ENCODE peak calls at places on chromosome 2, in seven cellular contexts. One of them, this sample, is unnamed.

GRCh38 chr2:147924647-147925046 is 79.8 kb downstream of the ACVR2A start:
- DNase-seq in neural crest cell: no peak
- DNase-seq in effector memory CD4-positive, alpha-beta T cell: no peak
- DNase-seq in Daoy: no peak
- DNase-seq in activated gamma-delta T cell treated with Interleukin-2 at 50 U/mL for 16 hours: no peak
- DNase-seq in psoas muscle: no peak
- DNase-seq in SW480: no peak
- DNase-seq in this sample: no peak

GRCh38 chr2:126808929-126809328 is 89.8 kb upstream of the TEX51 start:
- DNase-seq in neural crest cell: no peak
- DNase-seq in effector memory CD4-positive, alpha-beta T cell: no peak
- DNase-seq in Daoy: peak
- DNase-seq in activated gamma-delta T cell treated with Interleukin-2 at 50 U/mL for 16 hours: no peak
- DNase-seq in psoas muscle: no peak
- DNase-seq in SW480: no peak
- DNase-seq in this sample: no peak

GRCh38 chr2:62472321-62472720 is 33.7 kb downstream of the TMEM17 start:
- DNase-seq in neural crest cell: no peak
- DNase-seq in effector memory CD4-positive, alpha-beta T cell: no peak
- DNase-seq in Daoy: no peak
- DNase-seq in activated gamma-delta T cell treated with Interleukin-2 at 50 U/mL for 16 hours: no peak
- DNase-seq in psoas muscle: no peak
- DNase-seq in SW480: no peak
- DNase-seq in this sample: no peak

GRCh38 chr2:235005603-235006259 is 53.9 kb downstream of the SH3BP4 start:
- DNase-seq in neural crest cell: peak
- DNase-seq in effector memory CD4-positive, alpha-beta T cell: no peak
- DNase-seq in Daoy: no peak
- DNase-seq in activated gamma-delta T cell treated with Interleukin-2 at 50 U/mL for 16 hours: no peak
- DNase-seq in psoas muscle: peak
- DNase-seq in SW480: no peak
- DNase-seq in this sample: peak

GRCh38 chr2:205776139-205776538 is 93.8 kb downstream of the NRP2 start:
- DNase-seq in neural crest cell: peak
- DNase-seq in effector memory CD4-positive, alpha-beta T cell: no peak
- DNase-seq in Daoy: peak
- DNase-seq in activated gamma-delta T cell treated with Interleukin-2 at 50 U/mL for 16 hours: peak
- DNase-seq in psoas muscle: peak
- DNase-seq in SW480: peak
- DNase-seq in this sample: no peak

GRCh38 chr2:190408538-190409271 is 550 bp downstream of the MFSD6 start:
- DNase-seq in neural crest cell: peak
- DNase-seq in effector memory CD4-positive, alpha-beta T cell: peak
- DNase-seq in Daoy: peak
- DNase-seq in activated gamma-delta T cell treated with Interleukin-2 at 50 U/mL for 16 hours: peak
- DNase-seq in psoas muscle: peak
- DNase-seq in SW480: peak
- DNase-seq in this sample: peak

GRCh38 chr2:228819701-228820100 is 451.4 kb downstream of the PID1 start:
- DNase-seq in neural crest cell: no peak
- DNase-seq in effector memory CD4-positive, alpha-beta T cell: no peak
- DNase-seq in Daoy: peak
- DNase-seq in activated gamma-delta T cell treated with Interleukin-2 at 50 U/mL for 16 hours: no peak
- DNase-seq in psoas muscle: no peak
- DNase-seq in SW480: no peak
- DNase-seq in this sample: no peak

GRCh38 chr2:158414538-158414937 is 42.0 kb downstream of the CCDC148 start:
- DNase-seq in neural crest cell: no peak
- DNase-seq in effector memory CD4-positive, alpha-beta T cell: no peak
- DNase-seq in Daoy: peak
- DNase-seq in activated gamma-delta T cell treated with Interleukin-2 at 50 U/mL for 16 hours: no peak
- DNase-seq in psoas muscle: no peak
- DNase-seq in SW480: no peak
- DNase-seq in this sample: no peak

GRCh38 chr2:196711625-196712024 is 72.1 kb downstream of the CCDC150 start:
- DNase-seq in neural crest cell: no peak
- DNase-seq in effector memory CD4-positive, alpha-beta T cell: no peak
- DNase-seq in Daoy: no peak
- DNase-seq in activated gamma-delta T cell treated with Interleukin-2 at 50 U/mL for 16 hours: no peak
- DNase-seq in psoas muscle: no peak
- DNase-seq in SW480: no peak
- DNase-seq in this sample: no peak

GRCh38 chr2:85807756-85808155 is 54.0 kb downstream of the ATOH8 start:
- DNase-seq in neural crest cell: no peak
- DNase-seq in effector memory CD4-positive, alpha-beta T cell: no peak
- DNase-seq in Daoy: no peak
- DNase-seq in activated gamma-delta T cell treated with Interleukin-2 at 50 U/mL for 16 hours: no peak
- DNase-seq in psoas muscle: no peak
- DNase-seq in SW480: no peak
- DNase-seq in this sample: no peak

This sample was measured in midbrain.